ENCODE peak calls at places on chromosomes 13 and 19, in four cellular contexts. A, L, S and R are unnamed samples.

GRCh38 chr13:108086678-108087077 is 128.7 kb downstream of the LIG4 start:
- DNase-seq in A (no peak), L (peak; percentile 13), S (no peak), R (no peak)

GRCh38 chr19:38665950-38666661 is 18.7 kb downstream of the ACTN4 start:
- DNase-seq in A (peak; percentile 66), S (peak; percentile 55), L (peak; percentile 79), R (peak; percentile 73)

GRCh38 chr19:23867895-23868294 is 46.8 kb upstream of the ZNF726 start:
- DNase-seq in L (no peak), S (no peak), A (no peak), R (no peak)

GRCh38 chr13:75830842-75831241 is 194.7 kb downstream of the LMO7 start:
- DNase-seq in S (no peak), A (no peak), L (no peak), R (no peak)

GRCh38 chr13:44323754-44324153 is 49.9 kb upstream of the SERP2 start:
- DNase-seq in A (no peak), S (no peak), L (no peak), R (no peak)

GRCh38 chr13:44174769-44175425 is 198.7 kb upstream of the SERP2 start:
- DNase-seq in L (no peak), S (no peak), A (no peak), R (no peak)

GRCh38 chr13:108266316-108266936 is 3.1 kb upstream of the TNFSF13B start:
- DNase-seq in S (no peak), L (no peak), A (no peak), R (no peak)

GRCh38 chr19:38878575-38879399 is 712 bp upstream of the RINL start:
- DNase-seq in L (no peak), A (no peak), S (no peak), R (no peak)

GRCh38 chr13:101915755-101916107 is 463.3 kb downstream of the ITGBL1 start:
- DNase-seq in S (no peak), A (no peak), L (no peak), R (no peak)

GRCh38 chr13:77902319-77902963 is 16.2 kb downstream of the EDNRB start:
- DNase-seq in L (no peak), A (no peak), S (no peak), R (no peak)

GRCh38 chr13:41579881-41580280 is 122.5 kb downstream of the RGCC start:
- DNase-seq in S (no peak), A (no peak), L (no peak), R (no peak)

GRCh38 chr13:46575843-46576242 is 22.9 kb downstream of the LRCH1 start:
- DNase-seq in L (no peak), S (no peak), A (no peak), R (no peak)

GRCh38 chr13:51729853-51730553 is 74.0 kb downstream of the DHRS12 start:
- DNase-seq in S (no peak), L (no peak), A (peak; percentile 48), R (no peak)

GRCh38 chr19:46931197-46931596 is 70.4 kb downstream of the ARHGAP35 start:
- DNase-seq in S (no peak), A (no peak), L (no peak), R (no peak)

GRCh38 chr13:68692049-68692448 is 1415.6 kb upstream of the ATXN8OS start:
- DNase-seq in S (no peak), L (no peak), A (no peak), R (no peak)

GRCh38 chr13:20714563-20715339 is 11.3 kb downstream of the IL17D start:
- DNase-seq in S (peak; percentile 53), L (no peak), A (peak; percentile 57), R (peak; percentile 68)

GRCh38 chr19:46932346-46932745 is 71.5 kb downstream of the ARHGAP35 start:
- DNase-seq in A (no peak), L (no peak), S (no peak), R (no peak)

GRCh38 chr19:4754248-4754647 is 30.6 kb upstream of the DPP9 start:
- DNase-seq in A (no peak), L (no peak), S (no peak), R (no peak)

GRCh38 chr13:80312967-80313366 is 28.0 kb downstream of the SPRY2 start:
- DNase-seq in A (no peak), S (no peak), L (no peak), R (no peak)

GRCh38 chr19:39969266-39969665 is 1.7 kb upstream of the PSMC4 start:
- DNase-seq in A (no peak), S (no peak), L (no peak), R (no peak)

GRCh38 chr19:40371802-40372122 is 18.2 kb downstream of the HIPK4 start:
- DNase-seq in A (no peak), S (no peak), L (no peak), R (no peak)

GRCh38 chr13:31742102-31742695 is 2.9 kb downstream of the RXFP2 start:
- DNase-seq in L (peak; percentile 55), S (peak; percentile 44), A (peak; percentile 41), R (peak; percentile 45)

GRCh38 chr19:11860721-11861120 is 12.2 kb downstream of the ZNF439 start:
- DNase-seq in L (no peak), A (no peak), S (no peak), R (no peak)

GRCh38 chr13:20609145-20609544 is 42.2 kb downstream of the IFT88 start:
- DNase-seq in S (no peak), A (no peak), L (no peak), R (no peak)

GRCh38 chr13:85383291-85383690 is 415.9 kb downstream of the SLITRK6 start:
- DNase-seq in L (no peak), A (no peak), S (no peak), R (no peak)

GRCh38 chr13:114105351-114106225 is 26.8 kb downstream of the RASA3 start:
- DNase-seq in L (peak; percentile 10), A (no peak), S (peak; percentile 15), R (no peak)

GRCh38 chr13:32426191-32426980 is 1.5 kb downstream of the N4BP2L1 start:
- DNase-seq in L (no peak), A (no peak), S (no peak), R (no peak)

DNA sequence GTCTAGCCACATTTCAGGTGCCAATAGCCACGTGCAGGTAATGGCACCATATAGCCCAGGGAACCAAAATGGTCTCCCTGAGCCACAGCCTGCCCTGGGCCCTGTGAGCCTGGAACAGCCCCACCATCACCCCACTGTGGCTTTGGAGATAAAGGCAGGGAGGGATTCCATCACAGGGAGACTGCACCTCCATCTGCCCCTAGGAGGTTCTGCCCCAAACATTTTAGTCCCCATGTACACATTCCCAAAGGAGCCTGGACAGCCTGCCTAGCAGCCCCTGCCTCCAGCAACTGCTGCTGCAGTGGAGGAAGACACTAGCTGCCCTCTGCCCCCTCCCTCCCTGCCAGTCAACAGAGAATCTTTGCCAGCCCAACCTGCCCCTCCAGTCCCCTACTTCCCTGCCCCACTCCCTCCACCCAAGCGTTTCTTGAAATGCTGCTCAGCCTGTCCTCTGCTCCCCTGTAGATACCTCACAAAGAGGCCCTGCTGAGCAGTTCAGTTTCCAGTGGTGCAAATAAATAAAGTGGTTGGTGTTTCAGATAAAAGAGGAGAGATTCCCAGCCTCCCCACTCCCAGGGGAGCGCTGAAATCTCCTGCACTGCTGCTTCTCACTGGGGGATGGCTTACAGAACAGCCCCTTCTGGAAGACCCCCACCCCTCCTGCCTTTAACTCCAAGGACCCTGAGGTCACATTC is 921.8 kb downstream of the UQCRFS1 start:
- DNase-seq in S (no peak), L (no peak), A (no peak), R (no peak)
- H3K9me3 ChIP-seq in S (peaks cover under 1% of the 10 kb centered on the region), L (no peaks in the 10 kb centered on the region), A (no peaks in the 10 kb centered on the region), R (peaks cover 6% of the 10 kb centered on the region)

DNA sequence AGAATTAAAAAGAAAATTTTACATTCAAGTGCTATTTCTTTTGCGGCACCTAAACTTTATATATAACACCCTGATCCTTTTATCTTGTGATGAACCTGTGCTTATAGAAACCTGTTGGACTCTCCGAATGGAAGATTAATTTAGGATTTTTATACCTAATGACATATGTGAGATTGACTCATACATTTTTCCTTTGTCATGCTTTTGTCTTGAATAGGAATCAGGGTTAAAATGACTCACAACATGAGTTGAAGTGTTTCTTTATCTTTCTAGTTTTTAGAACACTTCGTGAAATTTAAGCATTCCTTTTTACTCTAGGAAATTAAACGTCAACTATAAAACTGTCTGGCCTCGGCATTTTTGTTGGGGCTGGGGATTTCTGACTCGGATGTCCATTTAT is 378.9 kb downstream of the PCDH20 start:
- DNase-seq in S (no peak), A (no peak), L (no peak), R (no peak)
- H3K4me3 ChIP-seq in S (no peak overlapping the region), A (no peak overlapping the region), L (no peak overlapping the region), R (no peak overlapping the region)

GRCh38 chr13:92804926-92805325 is 421.7 kb upstream of the GPC6 start:
- DNase-seq in S (no peak), A (no peak), L (no peak), R (no peak)

GRCh38 chr13:92807343-92807742 is 419.3 kb upstream of the GPC6 start:
- DNase-seq in A (no peak), S (no peak), L (no peak), R (no peak)

GRCh38 chr13:92806215-92806614 is 420.4 kb upstream of the GPC6 start:
- DNase-seq in S (no peak), L (no peak), A (peak; percentile 7), R (no peak)

GRCh38 chr13:92805766-92806165 is 420.8 kb upstream of the GPC6 start:
- DNase-seq in A (no peak), S (no peak), L (no peak), R (no peak)

DNA sequence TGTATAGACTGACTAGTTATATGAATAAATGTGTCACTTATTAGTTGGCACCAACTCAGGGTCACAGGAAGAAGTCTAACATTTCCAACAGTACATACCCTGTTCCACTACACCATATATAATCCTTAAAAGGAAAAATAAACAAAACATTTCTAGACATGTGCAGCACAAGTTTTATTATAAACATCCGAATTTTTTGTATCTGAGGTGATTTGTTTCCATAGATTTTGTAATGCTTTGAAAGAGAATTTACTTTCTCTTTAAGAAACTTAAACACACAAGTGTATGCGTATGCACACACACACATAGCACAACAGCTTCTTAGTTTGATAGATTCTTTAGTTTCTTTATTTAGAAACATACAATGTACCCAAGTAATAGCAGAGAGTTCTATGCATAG is 418.6 kb upstream of the GPC6 start:
- DNase-seq in A (no peak), S (no peak), L (no peak), R (no peak)
- H3K27ac ChIP-seq in A (no peak overlapping the region), S (no peak overlapping the region), L (no peak overlapping the region), R (no peak overlapping the region)

DNA sequence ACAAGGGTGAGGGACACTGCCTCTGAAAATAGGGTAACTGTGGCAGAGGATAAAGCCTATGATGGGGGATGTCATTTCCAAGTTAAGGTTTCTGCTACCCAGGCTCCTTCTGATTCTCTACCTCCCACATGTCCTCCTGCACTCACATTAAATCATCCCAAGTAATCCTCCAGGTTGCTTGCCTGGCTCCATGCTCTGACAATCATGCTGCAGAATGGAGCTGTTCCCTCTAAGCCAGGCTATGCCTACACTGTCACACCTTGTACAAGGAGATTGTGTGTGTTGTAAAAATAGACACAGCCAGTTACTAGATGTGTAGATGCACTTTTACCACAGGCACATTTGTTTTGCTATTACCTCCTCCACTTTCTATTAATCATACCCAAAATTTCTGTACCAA is 8.0 kb downstream of the ZNF416 start:
- DNase-seq in A (no peak), L (no peak), S (no peak), R (no peak)
- H3K9me3 ChIP-seq in A (peaks cover 21% of the 10 kb centered on the region), L (no peaks in the 10 kb centered on the region), S (peaks cover 100% of the 10 kb centered on the region), R (peaks cover 100% of the 10 kb centered on the region)

GRCh38 chr19:42178791-42179500 is 38.5 kb downstream of the DEDD2 start:
- DNase-seq in L (no peak), S (no peak), A (no peak), R (no peak)
- H3K4me3 ChIP-seq in L (no peak overlapping the region), S (no peak overlapping the region), A (no peak overlapping the region), R (no peak overlapping the region)

GRCh38 chr13:26539738-26540292 is 17.7 kb upstream of the WASF3 start:
- DNase-seq in S (no peak), L (no peak), A (no peak), R (no peak)
- H3K27ac ChIP-seq in S (no peak overlapping the region), L (no peak overlapping the region), A (no peak overlapping the region), R (no peak overlapping the region)